ENCODE peak calls at places on chromosomes 13 and 19, in seven cellular contexts. O, T, B, J, C, X and H are unnamed samples.

GRCh38 chr13:92224825-92225224 is 826.4 kb downstream of the GPC5 start:
- DNase-seq in X (no peak), J (no peak), B (no peak), T (no peak), O (no peak), C (no peak), H (no peak)

GRCh38 chr19:36032251-36033104 is at the start of gene CLIP3:
- DNase-seq in T (peak), J (peak), B (peak), X (peak), O (peak), C (peak), H (peak)

GRCh38 chr19:33377586-33378475 is 4.3 kb downstream of the CEBPG start:
- DNase-seq in T (no peak), J (no peak), O (no peak), X (peak), C (no peak), B (no peak), H (peak)

GRCh38 chr13:28035146-28035782 is 46.8 kb upstream of the URAD start:
- DNase-seq in X (peak), J (peak), O (peak), T (no peak), C (no peak), B (no peak), H (peak)

GRCh38 chr19:52473655-52474350 is 20.4 kb downstream of the ZNF578 start:
- DNase-seq in C (no peak), B (no peak), J (no peak), T (no peak), O (no peak), X (no peak), H (no peak)

GRCh38 chr19:16386619-16387240 is 62.1 kb downstream of the KLF2 start:
- DNase-seq in X (peak), T (peak), C (peak), O (peak), B (no peak), J (peak), H (no peak)

GRCh38 chr19:55353803-55354697 is 469 bp downstream of the COX6B2 start:
- DNase-seq in B (peak), O (peak), X (peak), T (peak), J (peak), C (no peak), H (peak)

GRCh38 chr13:83984793-83985192 is 102.5 kb upstream of the SLITRK1 start:
- DNase-seq in J (no peak), C (no peak), T (no peak), B (no peak), O (no peak), X (no peak), H (no peak)

GRCh38 chr19:54456423-54457373 is 6.9 kb downstream of the LENG9 start:
- DNase-seq in O (no peak), T (no peak), J (no peak), X (no peak), C (no peak), B (no peak), H (no peak)

GRCh38 chr19:12867120-12868099 is 13.8 kb downstream of the DNASE2 start:
- DNase-seq in C (peak), O (peak), B (peak), T (peak), J (peak), X (peak), H (peak)

GRCh38 chr19:3118232-3119070 is 17.4 kb upstream of the GNA15 start:
- DNase-seq in J (no peak), B (no peak), X (no peak), T (no peak), C (no peak), O (no peak), H (no peak)

GRCh38 chr19:3115916-3116602 is 19.8 kb upstream of the GNA15 start:
- DNase-seq in O (peak), B (no peak), X (no peak), C (no peak), T (peak), J (no peak), H (peak)

GRCh38 chr19:3119071-3119781 is 16.6 kb upstream of the GNA15 start:
- DNase-seq in C (no peak), J (no peak), O (no peak), T (no peak), X (no peak), B (no peak), H (no peak)

GRCh38 chr19:3116621-3117020 is 19.2 kb upstream of the GNA15 start:
- DNase-seq in O (no peak), J (no peak), T (no peak), B (no peak), X (no peak), C (no peak), H (no peak)

DNA sequence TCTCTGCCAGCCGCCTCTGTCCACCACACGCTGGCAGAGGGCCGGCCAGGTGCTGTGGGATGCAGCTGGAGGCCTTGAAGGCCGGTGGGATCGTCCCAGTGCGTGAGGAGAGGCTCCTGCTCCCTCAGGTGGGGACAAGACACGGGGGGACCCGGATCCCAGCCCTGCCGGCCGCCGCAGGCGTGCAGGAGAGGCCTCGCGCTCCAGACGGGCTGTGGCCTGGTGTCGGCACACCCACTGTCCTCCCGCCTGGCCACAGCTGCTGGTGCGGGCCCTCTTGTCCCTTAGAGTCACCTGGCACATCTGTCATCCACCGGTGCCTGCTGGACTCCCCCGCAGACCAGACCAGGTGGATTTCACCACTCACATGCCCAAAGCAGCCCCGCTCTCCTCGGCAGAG is 18.1 kb upstream of the GNA15 start:
- DNase-seq in T (no peak), O (no peak), J (no peak), X (no peak), C (no peak), B (no peak), H (no peak)
- H2AK5ac ChIP-seq in T (no peak), O (no peak), J (no peak), X (no peak), C (no peak), B (no peak), H (no peak)

GRCh38 chr13:89465366-89465765 is 1794.2 kb downstream of the SLITRK5 start:
- DNase-seq in O (no peak), B (no peak), J (no peak), T (no peak), C (no peak), X (peak), H (no peak)
- H2AK5ac ChIP-seq in O (no peak), B (no peak), J (no peak), T (no peak), C (no peak), X (no peak), H (no peak)

DNA sequence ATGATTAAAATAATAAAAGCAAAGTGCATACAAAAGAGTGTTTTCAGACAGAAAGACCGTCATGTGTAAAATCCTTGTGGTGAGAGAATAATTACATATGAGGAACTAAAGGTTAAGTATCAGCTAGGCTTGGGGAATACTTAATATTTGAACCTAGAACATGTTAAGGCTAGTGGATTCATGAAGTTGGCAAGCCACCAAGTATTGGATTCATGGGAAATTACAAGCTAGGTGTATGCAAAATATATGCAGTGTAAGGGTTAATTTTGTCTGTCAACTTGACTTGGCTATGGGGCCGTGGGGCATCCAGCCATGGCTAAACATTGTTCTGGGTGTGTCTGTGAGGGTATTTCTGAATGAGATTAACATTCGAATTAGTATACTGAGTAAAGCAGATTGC is 533.5 kb upstream of the KLF12 start:
- DNase-seq in J (no peak), X (no peak), B (no peak), O (no peak), C (no peak), T (no peak), H (no peak)
- H2AK5ac ChIP-seq in J (no peak), X (no peak), B (no peak), O (no peak), C (no peak), T (no peak), H (no peak)

DNA sequence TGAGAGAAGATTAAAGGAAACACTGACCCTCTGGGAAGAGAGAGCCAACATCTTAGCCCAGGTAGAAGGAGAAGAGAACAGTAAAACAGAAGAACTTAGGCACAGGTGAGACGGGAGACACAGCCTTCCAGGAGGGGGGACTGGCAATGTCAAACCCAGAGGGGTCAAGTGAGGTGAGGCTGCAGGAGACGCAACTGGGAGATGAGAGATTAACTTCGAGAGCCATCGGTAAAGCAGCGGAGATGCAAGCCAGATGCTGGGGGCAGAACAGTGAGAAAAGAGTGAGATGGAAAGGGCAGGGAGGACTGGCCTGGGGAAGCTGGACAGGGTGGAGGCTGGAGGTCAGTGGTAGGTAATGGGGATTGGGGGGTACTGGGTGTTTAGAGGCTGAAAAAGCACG is 5.2 kb downstream of the INSR start:
- DNase-seq in J (no peak), O (no peak), T (no peak), C (no peak), X (no peak), B (no peak), H (peak)
- H2AK5ac ChIP-seq in J (no peak), O (no peak), T (no peak), C (no peak), X (no peak), B (peak), H (no peak)

GRCh38 chr13:39810091-39810877 is 154.8 kb downstream of the COG6 start:
- DNase-seq in T (no peak), O (peak), J (no peak), B (no peak), X (no peak), C (no peak), H (peak)
- H2AK5ac ChIP-seq in T (no peak), O (no peak), J (no peak), B (peak), X (no peak), C (no peak), H (peak)